ENCODE peak calls at places on chromosomes 6 and 20, in seven cellular contexts. One of them, this sample, is unnamed. For H3K4me1 and H3K36me3, the result is how much of the 10 kb centered on the place peaks cover.

GRCh38 chr6:100309174-100309573 is 155.5 kb downstream of the SIM1 start:
- DNase-seq in suprapubic skin: no peak
- DNase-seq in breast epithelium: no peak
- DNase-seq in esophagus muscularis mucosa: no peak
- DNase-seq in GM12878: no peak
- DNase-seq in transverse colon: no peak
- DNase-seq in prostate gland: no peak
- DNase-seq in this sample: no peak

GRCh38 chr20:52972190-52972937 is at the start of gene TSHZ2:
- DNase-seq in suprapubic skin: no peak
- DNase-seq in breast epithelium: peak
- DNase-seq in esophagus muscularis mucosa: peak
- DNase-seq in GM12878: no peak
- DNase-seq in transverse colon: no peak
- DNase-seq in prostate gland: peak
- DNase-seq in this sample: no peak

GRCh38 chr20:3560578-3560977 is 89.8 kb downstream of the ATRN start:
- DNase-seq in suprapubic skin: no peak
- DNase-seq in breast epithelium: no peak
- DNase-seq in esophagus muscularis mucosa: no peak
- DNase-seq in GM12878: no peak
- DNase-seq in transverse colon: no peak
- DNase-seq in prostate gland: no peak
- DNase-seq in this sample: no peak

GRCh38 chr20:57459897-57460663 is 64.9 kb downstream of the CTCFL start:
- DNase-seq in suprapubic skin: no peak
- DNase-seq in breast epithelium: no peak
- DNase-seq in esophagus muscularis mucosa: no peak
- DNase-seq in GM12878: no peak
- DNase-seq in transverse colon: no peak
- DNase-seq in prostate gland: no peak
- DNase-seq in this sample: no peak

GRCh38 chr20:6708010-6708409 is 59.5 kb upstream of the BMP2 start:
- DNase-seq in suprapubic skin: no peak
- DNase-seq in breast epithelium: no peak
- DNase-seq in esophagus muscularis mucosa: no peak
- DNase-seq in GM12878: no peak
- DNase-seq in transverse colon: peak
- DNase-seq in prostate gland: peak
- DNase-seq in this sample: no peak

GRCh38 chr20:3021777-3022176 is 21.6 kb upstream of the GNRH2 start:
- DNase-seq in suprapubic skin: no peak
- DNase-seq in breast epithelium: no peak
- DNase-seq in esophagus muscularis mucosa: no peak
- DNase-seq in GM12878: no peak
- DNase-seq in transverse colon: no peak
- DNase-seq in prostate gland: no peak
- DNase-seq in this sample: no peak

GRCh38 chr6:80214436-80215022 is 108.1 kb downstream of the BCKDHB start:
- DNase-seq in suprapubic skin: no peak
- DNase-seq in breast epithelium: no peak
- DNase-seq in esophagus muscularis mucosa: no peak
- DNase-seq in GM12878: no peak
- DNase-seq in transverse colon: peak
- DNase-seq in prostate gland: peak
- DNase-seq in this sample: no peak

GRCh38 chr6:166330612-166331011 is 11.7 kb downstream of the SFT2D1 start:
- DNase-seq in suprapubic skin: no peak
- DNase-seq in breast epithelium: no peak
- DNase-seq in esophagus muscularis mucosa: no peak
- DNase-seq in GM12878: no peak
- DNase-seq in transverse colon: peak
- DNase-seq in prostate gland: no peak
- DNase-seq in this sample: peak

GRCh38 chr20:17646209-17646717 is 35.8 kb downstream of the RRBP1 start:
- DNase-seq in suprapubic skin: no peak
- DNase-seq in breast epithelium: no peak
- DNase-seq in esophagus muscularis mucosa: no peak
- DNase-seq in GM12878: no peak
- DNase-seq in transverse colon: no peak
- DNase-seq in prostate gland: peak
- DNase-seq in this sample: peak

GRCh38 chr6:15441215-15441868 is 195.5 kb downstream of the JARID2 start:
- DNase-seq in suprapubic skin: no peak
- DNase-seq in breast epithelium: no peak
- DNase-seq in esophagus muscularis mucosa: no peak
- DNase-seq in GM12878: no peak
- DNase-seq in transverse colon: peak
- DNase-seq in prostate gland: no peak
- DNase-seq in this sample: no peak

GRCh38 chr6:111423055-111423633 is 59.9 kb downstream of the REV3L start:
- DNase-seq in suprapubic skin: no peak
- DNase-seq in breast epithelium: no peak
- DNase-seq in esophagus muscularis mucosa: no peak
- DNase-seq in GM12878: no peak
- DNase-seq in transverse colon: no peak
- DNase-seq in prostate gland: no peak
- DNase-seq in this sample: no peak

GRCh38 chr20:58888521-58889333 is 36.2 kb downstream of the GNAS start:
- DNase-seq in suprapubic skin: peak
- DNase-seq in breast epithelium: peak
- DNase-seq in esophagus muscularis mucosa: no peak
- DNase-seq in GM12878: no peak
- DNase-seq in transverse colon: peak
- DNase-seq in prostate gland: peak
- DNase-seq in this sample: peak

GRCh38 chr20:42095221-42095620 is 477.0 kb upstream of the CHD6 start:
- DNase-seq in suprapubic skin: no peak
- DNase-seq in breast epithelium: no peak
- DNase-seq in esophagus muscularis mucosa: no peak
- DNase-seq in GM12878: no peak
- DNase-seq in transverse colon: no peak
- DNase-seq in prostate gland: no peak
- DNase-seq in this sample: no peak

GRCh38 chr6:135449246-135449645 is 48.3 kb downstream of the AHI1 start:
- DNase-seq in suprapubic skin: no peak
- DNase-seq in breast epithelium: no peak
- DNase-seq in esophagus muscularis mucosa: no peak
- DNase-seq in GM12878: no peak
- DNase-seq in transverse colon: no peak
- DNase-seq in prostate gland: no peak
- DNase-seq in this sample: no peak

GRCh38 chr6:16345449-16346330 is 107.3 kb downstream of the GMPR start:
- DNase-seq in suprapubic skin: peak
- DNase-seq in breast epithelium: no peak
- DNase-seq in esophagus muscularis mucosa: no peak
- DNase-seq in GM12878: no peak
- DNase-seq in transverse colon: no peak
- DNase-seq in prostate gland: no peak
- DNase-seq in this sample: no peak

GRCh38 chr20:1448081-1448627 is 18.5 kb downstream of the NSFL1C start:
- DNase-seq in suprapubic skin: no peak
- DNase-seq in breast epithelium: no peak
- DNase-seq in esophagus muscularis mucosa: no peak
- DNase-seq in GM12878: no peak
- DNase-seq in transverse colon: no peak
- DNase-seq in prostate gland: no peak
- DNase-seq in this sample: no peak
- TF ChIP-seq POLR2AphosphoS5 in suprapubic skin: no peak
- TF ChIP-seq POLR2AphosphoS5 in breast epithelium: no peak
- TF ChIP-seq POLR2AphosphoS5 in esophagus muscularis mucosa: no peak
- TF ChIP-seq POLR2AphosphoS5 in GM12878: no peak
- TF ChIP-seq POLR2AphosphoS5 in transverse colon: no peak
- TF ChIP-seq POLR2AphosphoS5 in prostate gland: no peak
- TF ChIP-seq POLR2AphosphoS5 in this sample: no peak

DNA sequence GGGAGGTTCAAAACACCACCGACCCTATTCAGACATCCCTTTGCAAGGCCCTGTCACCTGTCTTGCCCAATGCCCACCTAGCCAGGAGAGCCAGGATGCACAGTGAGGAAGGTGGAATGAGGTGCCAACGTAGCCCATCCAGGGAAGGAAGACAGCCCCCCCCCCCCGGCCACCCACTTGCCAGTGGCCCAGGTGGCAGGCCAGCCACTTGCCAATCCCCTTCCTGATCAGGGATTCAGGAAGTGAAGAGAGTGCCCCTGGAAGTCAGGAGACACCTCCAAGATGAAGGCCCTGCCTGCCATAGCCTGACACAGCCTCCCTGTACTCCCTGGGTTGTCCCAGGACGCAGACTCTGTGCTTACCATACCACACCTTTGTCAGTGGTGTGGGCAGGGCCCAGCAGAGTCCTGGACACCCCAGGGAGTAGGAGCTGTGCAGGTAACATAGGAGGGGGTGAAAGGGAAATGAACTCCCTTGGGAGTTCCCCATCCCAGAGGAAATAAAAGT is 54.7 kb downstream of the MRPL14 start:
- DNase-seq in suprapubic skin: no peak
- DNase-seq in breast epithelium: no peak
- DNase-seq in esophagus muscularis mucosa: no peak
- DNase-seq in GM12878: no peak
- DNase-seq in transverse colon: peak
- DNase-seq in prostate gland: no peak
- DNase-seq in this sample: no peak
- H3K4me1 ChIP-seq in suprapubic skin: half or more
- H3K4me1 ChIP-seq in breast epithelium: under half
- H3K4me1 ChIP-seq in esophagus muscularis mucosa: under half
- H3K4me1 ChIP-seq in GM12878: under half
- H3K4me1 ChIP-seq in transverse colon: under half
- H3K4me1 ChIP-seq in prostate gland: under half
- H3K4me1 ChIP-seq in this sample: under half

GRCh38 chr20:34716921-34717229 is 12.7 kb downstream of the TP53INP2 start:
- DNase-seq in suprapubic skin: no peak
- DNase-seq in breast epithelium: no peak
- DNase-seq in esophagus muscularis mucosa: no peak
- DNase-seq in GM12878: no peak
- DNase-seq in transverse colon: no peak
- DNase-seq in prostate gland: no peak
- DNase-seq in this sample: no peak

GRCh38 chr20:34724172-34724571 is 20.0 kb downstream of the TP53INP2 start:
- DNase-seq in suprapubic skin: no peak
- DNase-seq in breast epithelium: no peak
- DNase-seq in esophagus muscularis mucosa: no peak
- DNase-seq in GM12878: no peak
- DNase-seq in transverse colon: no peak
- DNase-seq in prostate gland: no peak
- DNase-seq in this sample: no peak

GRCh38 chr20:34717230-34718095 is 13.3 kb downstream of the TP53INP2 start:
- DNase-seq in suprapubic skin: no peak
- DNase-seq in breast epithelium: no peak
- DNase-seq in esophagus muscularis mucosa: no peak
- DNase-seq in GM12878: no peak
- DNase-seq in transverse colon: no peak
- DNase-seq in prostate gland: no peak
- DNase-seq in this sample: no peak

GRCh38 chr20:34715384-34715783 is 11.2 kb downstream of the TP53INP2 start:
- DNase-seq in suprapubic skin: no peak
- DNase-seq in breast epithelium: no peak
- DNase-seq in esophagus muscularis mucosa: no peak
- DNase-seq in GM12878: no peak
- DNase-seq in transverse colon: no peak
- DNase-seq in prostate gland: no peak
- DNase-seq in this sample: no peak

GRCh38 chr20:34720266-34720665 is 16.1 kb downstream of the TP53INP2 start:
- DNase-seq in suprapubic skin: no peak
- DNase-seq in breast epithelium: no peak
- DNase-seq in esophagus muscularis mucosa: no peak
- DNase-seq in GM12878: no peak
- DNase-seq in transverse colon: no peak
- DNase-seq in prostate gland: no peak
- DNase-seq in this sample: no peak
- H3K36me3 ChIP-seq in suprapubic skin: under half
- H3K36me3 ChIP-seq in breast epithelium: under half
- H3K36me3 ChIP-seq in esophagus muscularis mucosa: half or more
- H3K36me3 ChIP-seq in GM12878: under half
- H3K36me3 ChIP-seq in transverse colon: under half
- H3K36me3 ChIP-seq in prostate gland: under half
- H3K36me3 ChIP-seq in this sample: under half

GRCh38 chr6:30497714-30498113 is 8.4 kb downstream of the HLA-E start:
- DNase-seq in suprapubic skin: peak
- DNase-seq in breast epithelium: no peak
- DNase-seq in esophagus muscularis mucosa: no peak
- DNase-seq in GM12878: no peak
- DNase-seq in transverse colon: no peak
- DNase-seq in prostate gland: no peak
- DNase-seq in this sample: no peak

GRCh38 chr6:30495993-30496392 is 6.7 kb downstream of the HLA-E start:
- DNase-seq in suprapubic skin: peak
- DNase-seq in breast epithelium: no peak
- DNase-seq in esophagus muscularis mucosa: no peak
- DNase-seq in GM12878: no peak
- DNase-seq in transverse colon: no peak
- DNase-seq in prostate gland: no peak
- DNase-seq in this sample: no peak

DNA sequence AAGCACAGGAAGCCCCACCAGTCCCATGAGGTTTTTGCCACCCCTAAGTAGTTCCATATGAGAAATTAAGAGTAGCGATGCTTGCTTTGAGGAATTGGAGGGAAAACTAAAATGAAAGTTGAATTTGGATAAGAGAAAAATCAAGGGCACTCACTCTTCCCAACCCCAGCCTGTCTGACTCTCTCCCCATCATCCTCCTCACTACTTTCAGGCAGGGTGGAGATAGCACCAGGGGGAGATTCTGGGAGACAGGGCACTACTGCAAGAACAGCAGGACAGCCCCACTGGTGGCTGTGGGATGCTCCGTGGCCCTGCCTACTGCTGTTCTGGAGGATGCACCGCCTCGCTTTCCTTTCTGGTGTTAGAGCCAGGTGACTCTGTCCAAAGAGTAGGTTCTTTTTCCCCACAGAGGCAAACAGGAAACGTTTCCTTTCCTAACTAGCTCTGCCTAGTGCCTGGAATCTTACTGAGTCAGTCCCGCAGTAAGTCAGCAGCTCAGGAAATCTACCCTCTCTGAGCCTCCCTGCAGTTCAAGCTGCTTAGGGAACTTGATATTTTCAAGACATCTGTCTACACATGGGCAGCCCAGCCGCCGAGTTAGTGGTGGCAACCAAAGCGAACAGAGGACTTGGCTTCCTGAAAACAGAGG is 11.2 kb downstream of the HLA-E start:
- DNase-seq in suprapubic skin: no peak
- DNase-seq in breast epithelium: no peak
- DNase-seq in esophagus muscularis mucosa: no peak
- DNase-seq in GM12878: no peak
- DNase-seq in transverse colon: no peak
- DNase-seq in prostate gland: no peak
- DNase-seq in this sample: no peak
- TF ChIP-seq POLR2AphosphoS5 in suprapubic skin: no peak
- TF ChIP-seq POLR2AphosphoS5 in breast epithelium: no peak
- TF ChIP-seq POLR2AphosphoS5 in esophagus muscularis mucosa: peak
- TF ChIP-seq POLR2AphosphoS5 in GM12878: no peak
- TF ChIP-seq POLR2AphosphoS5 in transverse colon: no peak
- TF ChIP-seq POLR2AphosphoS5 in prostate gland: no peak
- TF ChIP-seq POLR2AphosphoS5 in this sample: peak

GRCh38 chr6:37239950-37240713 is 17.4 kb upstream of the TBC1D22B start:
- DNase-seq in suprapubic skin: peak
- DNase-seq in breast epithelium: peak
- DNase-seq in esophagus muscularis mucosa: peak
- DNase-seq in GM12878: peak
- DNase-seq in transverse colon: peak
- DNase-seq in prostate gland: peak
- DNase-seq in this sample: peak
- H3K4me1 ChIP-seq in suprapubic skin: under half
- H3K4me1 ChIP-seq in breast epithelium: under half
- H3K4me1 ChIP-seq in esophagus muscularis mucosa: under half
- H3K4me1 ChIP-seq in GM12878: under half
- H3K4me1 ChIP-seq in transverse colon: under half
- H3K4me1 ChIP-seq in prostate gland: under half
- H3K4me1 ChIP-seq in this sample: under half

GRCh38 chr20:25507385-25508082 is 77.8 kb downstream of the NINL start:
- DNase-seq in suprapubic skin: no peak
- DNase-seq in breast epithelium: no peak
- DNase-seq in esophagus muscularis mucosa: no peak
- DNase-seq in GM12878: no peak
- DNase-seq in transverse colon: no peak
- DNase-seq in prostate gland: no peak
- DNase-seq in this sample: no peak
- H3K36me3 ChIP-seq in suprapubic skin: under half
- H3K36me3 ChIP-seq in breast epithelium: under half
- H3K36me3 ChIP-seq in esophagus muscularis mucosa: under half
- H3K36me3 ChIP-seq in GM12878: under half
- H3K36me3 ChIP-seq in transverse colon: under half
- H3K36me3 ChIP-seq in prostate gland: under half
- H3K36me3 ChIP-seq in this sample: half or more